ENCODE peak calls at places on chromosomes 6 and 20, in four cellular contexts. J is activated T-helper 1 cell treated with anti-CD3 and anti-CD28 coated beads, Interleukin-2, amount 50 U/mL, for 16 hours; R is bronchial epithelial cell; X is tibial nerve. B is an unnamed sample.

GRCh38 chr20:64159711-64160110 is 4.5 kb upstream of the MYT1 start:
- DNase-seq in J (no peak), R (no peak), X (no peak), B (no peak)

GRCh38 chr6:79810153-79810806 is 137.1 kb downstream of the ELOVL4 start:
- DNase-seq in J (no peak), R (no peak), X (no peak), B (no peak)

GRCh38 chr6:133682506-133683290 is 206.2 kb upstream of the TCF21 start:
- DNase-seq in J (no peak), R (no peak), X (no peak), B (no peak)

GRCh38 chr6:2883673-2884072 is 19.4 kb downstream of the SERPINB9 start:
- DNase-seq in J (no peak), R (no peak), X (no peak), B (no peak)

GRCh38 chr6:136446145-136446544 is 104.1 kb downstream of the MAP7 start:
- DNase-seq in J (no peak), R (no peak), X (no peak), B (no peak)

GRCh38 chr6:119444642-119445557 is 95.3 kb upstream of the MAN1A1 start:
- DNase-seq in J (no peak), R (peak), X (no peak), B (peak)

GRCh38 chr6:1767481-1768246 is 157.9 kb downstream of the FOXC1 start:
- DNase-seq in J (no peak), R (peak), X (peak), B (peak)

GRCh38 chr6:14635195-14635594 is 517.6 kb downstream of the CD83 start:
- DNase-seq in J (peak), R (peak), X (no peak), B (peak)

GRCh38 chr20:46289416-46289815 is 18.9 kb downstream of the CDH22 start:
- DNase-seq in J (no peak), R (no peak), X (no peak), B (no peak)

GRCh38 chr6:26404534-26404933 is 2.5 kb downstream of the BTN3A1 start:
- DNase-seq in J (no peak), R (no peak), X (no peak), B (no peak)